ENCODE peak calls at places on chromosome X, in four cellular contexts. R is RPMI8226, G is fibroblast of pulmonary artery, C is HEK293T. F is an unnamed sample.

GRCh38 chrX:40579880-40580536 is 762 bp upstream of the ATP6AP2 start:
- DNase-seq in R (peak), G (no peak), C (no peak), F (no peak)

GRCh38 chrX:153773218-153773611 is 7.6 kb upstream of the SRPK3 start:
- DNase-seq in C (no peak), R (no peak), G (no peak), F (no peak)

GRCh38 chrX:4182010-4182806 is 468.8 kb upstream of the PRKX start:
- DNase-seq in C (no peak), R (no peak), G (no peak), F (no peak)

GRCh38 chrX:1178580-1179057 is 33.8 kb downstream of the CRLF2 start:
- DNase-seq in R (peak), C (peak), G (peak), F (no peak)

GRCh38 chrX:15530318-15530717 is 29.7 kb downstream of the BMX start:
- DNase-seq in C (peak), R (no peak), G (no peak), F (no peak)

GRCh38 chrX:153870791-153871360 is 15.1 kb downstream of the L1CAM start:
- DNase-seq in G (no peak), R (no peak), C (no peak), F (no peak)

GRCh38 chrX:103175944-103176753 is 38.8 kb upstream of the BEX4 start:
- DNase-seq in C (peak), R (peak), G (peak), F (peak)

GRCh38 chrX:97882306-97882705 is 998.6 kb downstream of the RPA4 start:
- DNase-seq in R (no peak), G (no peak), C (no peak), F (no peak)

GRCh38 chrX:9745417-9746115 is 20.1 kb downstream of the GPR143 start:
- DNase-seq in C (no peak), G (peak), R (no peak), F (no peak)

GRCh38 chrX:93791304-93791703 is 117.3 kb downstream of the FAM133A start:
- DNase-seq in C (no peak), R (no peak), G (no peak), F (no peak)

GRCh38 chrX:17154001-17154400 is 207.5 kb downstream of the REPS2 start:
- DNase-seq in R (no peak), C (no peak), G (no peak), F (no peak)

GRCh38 chrX:68112321-68112720 is 321.0 kb downstream of the OPHN1 start:
- DNase-seq in C (no peak), G (peak), R (no peak), F (no peak)

GRCh38 chrX:32749075-32749474 is 462.3 kb downstream of the DMD start:
- DNase-seq in R (no peak), G (peak), C (no peak), F (no peak)

GRCh38 chrX:121579016-121579760 is 531.8 kb downstream of the GLUD2 start:
- DNase-seq in G (peak), R (peak), C (peak), F (peak)

GRCh38 chrX:132226169-132226568 is 6.9 kb upstream of the RAP2C start:
- DNase-seq in R (no peak), C (no peak), G (no peak), F (no peak)

GRCh38 chrX:32745323-32745722 is 466.0 kb downstream of the DMD start:
- DNase-seq in C (no peak), G (peak), R (no peak), F (no peak)